ENCODE peak calls at places on chromosomes 7 and 10, in six cellular contexts. G is AG09319, R is progenitor cell of endocrine pancreas, B is breast epithelium, L is choroid plexus epithelial cell, P is transverse colon. M is an unnamed sample.

GRCh38 chr7:76294344-76295024 is 8.0 kb upstream of the HSPB1 start:
- DNase-seq in G (no peak), R (no peak), B (peak; percentile 86), L (peak; percentile 95), P (peak; percentile 96), M (peak; percentile 79)

GRCh38 chr7:128869138-128869943 is 6.7 kb downstream of the ATP6V1F start:
- DNase-seq in G (no peak), R (peak; percentile 48), B (no peak), L (peak; percentile 37), P (peak; percentile 74), M (peak; percentile 72)

GRCh38 chr7:154735766-154736165 is 267.2 kb downstream of the PAXIP1 start:
- DNase-seq in G (no peak), R (no peak), B (no peak), L (no peak), P (no peak), M (no peak)

GRCh38 chr7:54839538-54840213 is 80.7 kb upstream of the SEC61G start:
- DNase-seq in G (peak; percentile 58), R (peak; percentile 31), B (no peak), L (peak; percentile 61), P (peak; percentile 35), M (peak; percentile 64)

GRCh38 chr10:29767958-29768357 is 133.2 kb upstream of the SVIL start:
- DNase-seq in G (no peak), R (no peak), B (no peak), L (no peak), P (no peak), M (no peak)

GRCh38 chr10:132036153-132036886 is 29.4 kb upstream of the JAKMIP3 start:
- DNase-seq in G (no peak), R (no peak), B (no peak), L (peak; percentile 18), P (no peak), M (peak; percentile 72)

GRCh38 chr7:13115157-13115772 is 427.8 kb downstream of the ARL4A start:
- DNase-seq in G (no peak), R (no peak), B (no peak), L (peak; percentile 52), P (no peak), M (no peak)

GRCh38 chr7:25846722-25847121 is 305.3 kb upstream of the NFE2L3 start:
- DNase-seq in G (peak; percentile 67), R (no peak), B (peak; percentile 60), L (peak; percentile 99), P (peak; percentile 56), M (no peak)

GRCh38 chr7:45446195-45446944 is 127.8 kb upstream of the ADCY1 start:
- DNase-seq in G (no peak), R (no peak), B (no peak), L (peak; percentile 18), P (no peak), M (no peak)

GRCh38 chr7:74027683-74028320 is at the start of gene ELN:
- DNase-seq in G (peak; percentile 53), R (no peak), B (peak; percentile 66), L (peak; percentile 33), P (peak; percentile 63), M (no peak)

GRCh38 chr7:18788026-18788425 is 292.5 kb downstream of the HDAC9 start:
- DNase-seq in G (no peak), R (no peak), B (no peak), L (peak; percentile 31), P (no peak), M (no peak)

GRCh38 chr7:78151229-78151628 is 352.7 kb downstream of the PHTF2 start:
- DNase-seq in G (peak; percentile 97), R (no peak), B (no peak), L (no peak), P (no peak), M (no peak)

GRCh38 chr10:49629286-49629915 is 15.6 kb downstream of the CHAT start:
- DNase-seq in G (no peak), R (no peak), B (no peak), L (no peak), P (no peak), M (no peak)

GRCh38 chr7:36260481-36260880 is 107.4 kb downstream of the EEPD1 start:
- DNase-seq in G (no peak), R (no peak), B (no peak), L (no peak), P (no peak), M (no peak)

GRCh38 chr10:101322266-101323151 is 31.5 kb upstream of the BTRC start:
- DNase-seq in G (no peak), R (no peak), B (no peak), L (no peak), P (no peak), M (peak; percentile 18)

GRCh38 chr7:157004050-157004838 is 6.2 kb downstream of the MNX1 start:
- DNase-seq in G (no peak), R (no peak), B (no peak), L (peak; percentile 57), P (no peak), M (peak; percentile 75)

GRCh38 chr7:15358112-15358511 is 203.7 kb downstream of the AGMO start:
- DNase-seq in G (no peak), R (no peak), B (no peak), L (no peak), P (no peak), M (no peak)
- TF ChIP-seq CTCF in G (no peak), R (no peak), B (no peak), L (no peak), P (no peak), M (no peak)

DNA sequence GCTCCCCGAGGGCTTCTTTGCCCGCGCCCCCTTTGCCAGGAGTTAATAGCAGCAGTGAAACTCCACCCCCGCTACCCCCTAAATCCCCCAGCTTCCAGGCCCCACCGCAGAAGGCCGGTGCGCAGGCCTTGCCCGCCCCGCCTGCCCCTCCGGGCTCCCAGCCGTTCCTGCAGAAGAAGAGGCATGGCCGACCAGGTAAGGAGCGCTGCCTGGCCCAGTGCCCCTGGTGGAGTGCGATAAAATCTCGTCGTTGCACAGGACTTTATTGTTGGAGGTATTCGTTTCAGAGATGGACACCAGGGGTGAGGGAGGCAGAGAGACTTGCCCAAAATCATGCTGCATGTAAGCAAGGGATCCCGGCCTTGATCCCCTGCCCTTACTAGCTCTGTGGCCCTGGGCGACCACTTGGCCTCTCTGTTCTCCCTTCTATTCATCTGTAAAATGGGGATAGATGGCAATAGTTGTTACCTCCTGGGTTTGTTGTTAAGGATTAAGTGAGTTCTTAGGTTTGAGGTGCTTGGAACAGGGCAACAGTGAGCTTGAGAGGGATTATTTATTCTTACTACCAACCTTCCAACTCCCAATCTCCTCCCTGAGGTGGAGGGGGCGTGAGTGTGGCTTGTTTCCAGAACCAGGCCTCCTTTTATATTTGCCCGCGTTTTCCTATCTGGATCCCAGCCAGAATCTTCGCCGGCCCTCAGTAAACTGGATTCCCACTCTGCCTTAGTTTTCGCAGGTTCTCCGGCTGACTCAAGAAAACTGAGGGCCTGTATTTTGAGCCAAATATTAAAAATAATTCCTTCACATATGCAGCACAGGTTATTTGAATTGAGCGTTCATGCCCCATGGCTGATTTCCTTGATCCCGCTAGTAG is 78.3 kb downstream of the WIPF3 start:
- DNase-seq in G (no peak), R (peak; percentile 47), B (peak; percentile 41), L (no peak), P (peak; percentile 41), M (peak; percentile 50)
- TF ChIP-seq CTCF in G (no peak), R (peak; percentile 46), B (peak; percentile 49), L (no peak), P (no peak), M (no peak)

GRCh38 chr10:123144697-123145541 is 3.0 kb upstream of the HMX2 start:
- DNase-seq in G (no peak), R (no peak), B (no peak), L (no peak), P (no peak), M (peak; percentile 29)
- TF ChIP-seq CTCF in G (no peak), R (no peak), B (no peak), L (peak; percentile 19), P (no peak), M (no peak)

DNA sequence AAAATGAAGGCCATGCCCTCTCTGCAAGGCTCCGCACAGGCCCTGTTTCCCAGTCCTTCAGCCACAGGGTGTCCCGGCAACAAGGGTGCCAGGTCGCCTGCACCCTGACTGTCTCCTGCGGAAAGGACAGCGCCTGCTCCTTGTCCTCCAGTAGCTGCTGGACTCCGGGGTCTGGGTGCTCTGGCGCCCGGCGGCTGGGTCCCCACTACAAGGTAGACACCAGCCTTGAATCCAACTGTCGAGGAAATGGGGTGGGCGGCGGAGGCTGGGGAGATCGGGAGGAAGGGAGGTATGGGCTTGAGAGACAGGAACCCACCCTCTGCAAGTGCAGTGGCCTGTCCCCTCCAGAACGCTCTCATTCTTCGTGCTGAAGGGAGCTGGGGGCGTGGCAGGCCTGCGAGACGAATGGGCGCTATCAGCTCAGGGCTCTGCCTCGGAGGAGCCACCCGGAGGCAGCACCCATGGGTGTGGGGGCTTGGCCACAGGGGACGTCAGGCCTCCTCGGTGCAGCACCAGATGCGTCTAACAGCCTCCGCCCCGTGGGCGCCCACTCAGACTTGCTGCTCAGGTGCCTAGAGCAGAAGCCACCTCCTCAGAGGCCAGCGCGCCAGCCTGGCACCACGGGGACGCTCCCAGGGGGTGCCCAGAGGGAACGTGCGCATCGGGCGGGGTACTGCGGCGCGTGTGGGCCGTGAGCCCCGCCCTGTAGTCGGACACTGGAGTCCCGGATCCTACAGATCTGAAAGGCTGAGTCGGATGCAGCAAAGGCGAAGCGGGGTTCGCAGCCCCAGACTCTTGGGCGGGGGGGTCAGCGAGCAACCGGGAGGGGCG is 15.6 kb downstream of the ADAM8 start:
- DNase-seq in G (no peak), R (no peak), B (peak; percentile 46), L (peak; percentile 18), P (peak; percentile 71), M (peak; percentile 50)
- TF ChIP-seq CTCF in G (no peak), R (no peak), B (no peak), L (no peak), P (no peak), M (no peak)

GRCh38 chr10:110504111-110504735 is 6.5 kb downstream of the DUSP5 start:
- DNase-seq in G (peak; percentile 66), R (no peak), B (peak; percentile 36), L (peak; percentile 93), P (peak; percentile 55), M (no peak)

GRCh38 chr10:110507303-110507702 is 9.6 kb downstream of the DUSP5 start:
- DNase-seq in G (no peak), R (no peak), B (no peak), L (peak; percentile 11), P (no peak), M (no peak)

GRCh38 chr10:110503528-110504110 is 5.9 kb downstream of the DUSP5 start:
- DNase-seq in G (no peak), R (no peak), B (no peak), L (no peak), P (no peak), M (no peak)

GRCh38 chr10:110506448-110506847 is 8.7 kb downstream of the DUSP5 start:
- DNase-seq in G (no peak), R (no peak), B (no peak), L (peak; percentile 22), P (no peak), M (no peak)

GRCh38 chr10:110505130-110505815 is 7.6 kb downstream of the DUSP5 start:
- DNase-seq in G (no peak), R (no peak), B (no peak), L (no peak), P (no peak), M (no peak)
- TF ChIP-seq CTCF in G (no peak), R (no peak), B (no peak), L (no peak), P (no peak), M (no peak)

GRCh38 chr7:90067171-90067570 is 87.1 kb upstream of the STEAP1 start:
- DNase-seq in G (no peak), R (no peak), B (no peak), L (no peak), P (no peak), M (no peak)
- TF ChIP-seq CTCF in G (no peak), R (no peak), B (no peak), L (no peak), P (no peak), M (no peak)